ENCODE peak calls at places on chromosome 9, in four cellular contexts. One of them, this sample, is unnamed.

GRCh38 chr9:69279084-69279729 is 45.8 kb upstream of the ENTREP1 start:
- DNase-seq in B cell: no peak
- DNase-seq in substantia nigra: no peak
- DNase-seq in nucleus accumbens: no peak
- DNase-seq in this sample: no peak

GRCh38 chr9:113131689-113132151 is 19.1 kb upstream of the SLC31A2 start:
- DNase-seq in B cell: no peak
- DNase-seq in substantia nigra: no peak
- DNase-seq in nucleus accumbens: no peak
- DNase-seq in this sample: no peak

GRCh38 chr9:129027224-129027684 is 877 bp downstream of the SH3GLB2 start:
- DNase-seq in B cell: no peak
- DNase-seq in substantia nigra: no peak
- DNase-seq in nucleus accumbens: no peak
- DNase-seq in this sample: no peak

GRCh38 chr9:99109522-99109921 is 4.6 kb downstream of the TGFBR1 start:
- DNase-seq in B cell: no peak
- DNase-seq in substantia nigra: no peak
- DNase-seq in nucleus accumbens: no peak
- DNase-seq in this sample: no peak

GRCh38 chr9:14313378-14313940 is 482 bp downstream of the NFIB start:
- DNase-seq in B cell: peak
- DNase-seq in substantia nigra: no peak
- DNase-seq in nucleus accumbens: no peak
- DNase-seq in this sample: no peak

GRCh38 chr9:121672213-121672612 is 20.8 kb downstream of the DAB2IP start:
- DNase-seq in B cell: no peak
- DNase-seq in substantia nigra: no peak
- DNase-seq in nucleus accumbens: peak
- DNase-seq in this sample: no peak

GRCh38 chr9:133777871-133778270 is 39.7 kb upstream of the SARDH start:
- DNase-seq in B cell: no peak
- DNase-seq in substantia nigra: no peak
- DNase-seq in nucleus accumbens: no peak
- DNase-seq in this sample: no peak

GRCh38 chr9:3459076-3459475 is 66.7 kb downstream of the RFX3 start:
- DNase-seq in B cell: no peak
- DNase-seq in substantia nigra: no peak
- DNase-seq in nucleus accumbens: no peak
- DNase-seq in this sample: no peak

GRCh38 chr9:91659529-91660294 is 236.1 kb upstream of the NFIL3 start:
- DNase-seq in B cell: no peak
- DNase-seq in substantia nigra: no peak
- DNase-seq in nucleus accumbens: no peak
- DNase-seq in this sample: no peak

GRCh38 chr9:128203842-128204551 is 818 bp downstream of the DNM1 start:
- DNase-seq in B cell: peak
- DNase-seq in substantia nigra: no peak
- DNase-seq in nucleus accumbens: peak
- DNase-seq in this sample: no peak